ENCODE peak calls at places on chromosomes 3 and 15, in seven cellular contexts. One of them, this sample, is unnamed. For H3K79me1, the result is how much of the 10 kb centered on the place peaks cover.

GRCh38 chr3:46353639-46354410 is at the start of gene CCR2:
- DNase-seq in H1: no peak
- DNase-seq in neuronal stem cell: no peak
- DNase-seq in H9: no peak
- DNase-seq in mesenchymal stem cell: no peak
- DNase-seq in mesendoderm: no peak
- DNase-seq in IMR-90: no peak
- DNase-seq in this sample: peak

GRCh38 chr15:60660290-60661051 is 181.5 kb upstream of the ICE2 start:
- DNase-seq in neuronal stem cell: no peak
- DNase-seq in H1: no peak
- DNase-seq in IMR-90: peak
- DNase-seq in H9: no peak
- DNase-seq in mesenchymal stem cell: peak
- DNase-seq in mesendoderm: no peak
- DNase-seq in this sample: peak

GRCh38 chr15:38196116-38196515 is 56.5 kb upstream of the SPRED1 start:
- DNase-seq in mesendoderm: no peak
- DNase-seq in H9: no peak
- DNase-seq in H1: no peak
- DNase-seq in IMR-90: no peak
- DNase-seq in neuronal stem cell: no peak
- DNase-seq in mesenchymal stem cell: no peak
- DNase-seq in this sample: no peak

GRCh38 chr3:62159693-62160092 is 213.7 kb downstream of the FEZF2 start:
- DNase-seq in H1: no peak
- DNase-seq in mesendoderm: no peak
- DNase-seq in mesenchymal stem cell: no peak
- DNase-seq in H9: no peak
- DNase-seq in neuronal stem cell: no peak
- DNase-seq in IMR-90: peak
- DNase-seq in this sample: no peak

GRCh38 chr15:40508216-40508615 is 37.4 kb downstream of the CHST14 start:
- DNase-seq in mesendoderm: no peak
- DNase-seq in IMR-90: no peak
- DNase-seq in H1: no peak
- DNase-seq in mesenchymal stem cell: no peak
- DNase-seq in neuronal stem cell: no peak
- DNase-seq in H9: no peak
- DNase-seq in this sample: peak

GRCh38 chr3:108398510-108398909 is 102.2 kb downstream of the HHLA2 start:
- DNase-seq in H1: no peak
- DNase-seq in mesendoderm: no peak
- DNase-seq in mesenchymal stem cell: no peak
- DNase-seq in neuronal stem cell: no peak
- DNase-seq in H9: no peak
- DNase-seq in IMR-90: no peak
- DNase-seq in this sample: no peak

GRCh38 chr3:46505953-46506352 is 8.2 kb downstream of the RTP3 start:
- DNase-seq in H9: no peak
- DNase-seq in IMR-90: no peak
- DNase-seq in mesendoderm: no peak
- DNase-seq in neuronal stem cell: no peak
- DNase-seq in H1: no peak
- DNase-seq in mesenchymal stem cell: no peak
- DNase-seq in this sample: no peak

GRCh38 chr15:78082743-78083110 is 5.2 kb upstream of the TBC1D2B start:
- DNase-seq in mesendoderm: no peak
- DNase-seq in neuronal stem cell: no peak
- DNase-seq in mesenchymal stem cell: no peak
- DNase-seq in H1: no peak
- DNase-seq in IMR-90: no peak
- DNase-seq in H9: no peak
- DNase-seq in this sample: no peak

GRCh38 chr3:71510485-71510884 is 73.0 kb downstream of the FOXP1 start:
- DNase-seq in neuronal stem cell: no peak
- DNase-seq in IMR-90: peak
- DNase-seq in mesenchymal stem cell: peak
- DNase-seq in mesendoderm: no peak
- DNase-seq in H9: no peak
- DNase-seq in H1: no peak
- DNase-seq in this sample: no peak

GRCh38 chr3:143754090-143754489 is 94.2 kb downstream of the SLC9A9 start:
- DNase-seq in neuronal stem cell: no peak
- DNase-seq in IMR-90: no peak
- DNase-seq in H1: no peak
- DNase-seq in mesenchymal stem cell: no peak
- DNase-seq in H9: no peak
- DNase-seq in mesendoderm: peak
- DNase-seq in this sample: no peak
- H3K79me1 ChIP-seq in neuronal stem cell: under half
- H3K79me1 ChIP-seq in IMR-90: under half
- H3K79me1 ChIP-seq in H1: under half
- H3K79me1 ChIP-seq in mesenchymal stem cell: under half
- H3K79me1 ChIP-seq in H9: under half
- H3K79me1 ChIP-seq in mesendoderm: under half
- H3K79me1 ChIP-seq in this sample: under half

DNA sequence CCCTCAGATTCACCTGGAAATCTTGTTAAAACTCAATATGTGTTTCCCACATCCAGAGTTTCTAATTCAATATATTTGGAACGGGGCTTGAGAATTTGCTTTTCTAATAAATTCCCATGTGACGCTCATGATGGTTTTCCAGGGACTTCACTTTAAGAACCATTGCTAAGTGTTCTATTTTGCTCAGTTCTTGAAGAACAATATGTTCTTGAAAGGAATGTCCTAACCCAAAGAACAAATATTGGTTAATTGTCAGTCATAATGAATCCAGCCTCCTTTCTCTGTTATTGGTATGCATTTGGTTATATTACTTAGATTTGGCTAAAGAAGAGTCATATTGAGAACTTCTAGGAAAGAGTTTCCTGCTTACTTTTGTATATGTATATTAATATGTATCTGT is 4.4 kb upstream of the PLSCR2 start:
- DNase-seq in mesendoderm: no peak
- DNase-seq in IMR-90: no peak
- DNase-seq in H9: no peak
- DNase-seq in mesenchymal stem cell: no peak
- DNase-seq in H1: no peak
- DNase-seq in neuronal stem cell: no peak
- DNase-seq in this sample: no peak
- H3K79me1 ChIP-seq in mesendoderm: under half
- H3K79me1 ChIP-seq in IMR-90: under half
- H3K79me1 ChIP-seq in H9: under half
- H3K79me1 ChIP-seq in mesenchymal stem cell: under half
- H3K79me1 ChIP-seq in H1: under half
- H3K79me1 ChIP-seq in neuronal stem cell: under half
- H3K79me1 ChIP-seq in this sample: under half

DNA sequence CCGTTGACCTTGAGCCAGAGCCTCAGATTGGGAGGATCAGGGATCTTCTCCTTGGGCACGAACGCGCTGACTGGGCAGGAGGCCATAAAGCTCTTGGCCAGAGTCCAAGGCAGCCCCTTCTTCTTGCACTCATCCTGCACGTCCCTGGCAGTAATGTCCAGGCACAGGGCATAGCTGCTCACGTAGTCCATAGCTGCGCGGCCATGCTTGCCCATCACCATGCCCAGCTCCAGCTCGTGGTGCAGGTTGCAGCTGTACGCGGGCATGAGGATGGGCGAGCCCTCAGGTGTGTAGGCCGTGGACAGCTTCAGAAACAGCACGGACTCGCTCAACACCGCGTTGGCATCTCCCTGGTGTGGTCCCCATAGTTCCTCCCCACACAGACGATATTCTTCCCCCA is 17.9 kb upstream of the RPLP1 start:
- DNase-seq in H1: no peak
- DNase-seq in mesendoderm: no peak
- DNase-seq in H9: no peak
- DNase-seq in IMR-90: no peak
- DNase-seq in neuronal stem cell: no peak
- DNase-seq in mesenchymal stem cell: no peak
- DNase-seq in this sample: no peak
- H3K79me1 ChIP-seq in H1: under half
- H3K79me1 ChIP-seq in mesendoderm: under half
- H3K79me1 ChIP-seq in H9: under half
- H3K79me1 ChIP-seq in IMR-90: under half
- H3K79me1 ChIP-seq in neuronal stem cell: under half
- H3K79me1 ChIP-seq in mesenchymal stem cell: under half
- H3K79me1 ChIP-seq in this sample: under half

GRCh38 chr3:49639551-49639950 is 34.6 kb upstream of the APEH start:
- DNase-seq in mesendoderm: no peak
- DNase-seq in H1: no peak
- DNase-seq in mesenchymal stem cell: no peak
- DNase-seq in H9: no peak
- DNase-seq in neuronal stem cell: no peak
- DNase-seq in IMR-90: no peak
- DNase-seq in this sample: no peak
- H3K79me1 ChIP-seq in mesendoderm: under half
- H3K79me1 ChIP-seq in H1: under half
- H3K79me1 ChIP-seq in mesenchymal stem cell: under half
- H3K79me1 ChIP-seq in H9: under half
- H3K79me1 ChIP-seq in neuronal stem cell: under half
- H3K79me1 ChIP-seq in IMR-90: under half
- H3K79me1 ChIP-seq in this sample: under half

This sample was measured in trophoblast cell.